ENCODE peak calls at places on chromosome 12, in seven cellular contexts. O, U, M, D, N, L and B are unnamed samples.

GRCh38 chr12:129746318-129746717 is 157.5 kb downstream of the TMEM132D start:
- DNase-seq in O (no peak), U (no peak), M (no peak), D (no peak), N (no peak), L (no peak), B (no peak)

GRCh38 chr12:13124661-13125505 is 21.4 kb upstream of the GSG1 start:
- DNase-seq in O (no peak), U (peak), M (peak), D (no peak), N (no peak), L (no peak), B (no peak)

GRCh38 chr12:58640314-58640713 is 280.0 kb downstream of the LRIG3 start:
- DNase-seq in O (no peak), U (no peak), M (no peak), D (no peak), N (no peak), L (no peak), B (no peak)

GRCh38 chr12:21941522-21942376 is 523 bp upstream of the ABCC9 start:
- DNase-seq in O (peak), U (no peak), M (peak), D (no peak), N (no peak), L (peak), B (no peak)

GRCh38 chr12:132162508-132163031 is 18.3 kb downstream of the NOC4L start:
- DNase-seq in O (no peak), U (no peak), M (no peak), D (peak), N (no peak), L (peak), B (no peak)

GRCh38 chr12:94098466-94098865 is 49.9 kb upstream of the PLXNC1 start:
- DNase-seq in O (no peak), U (peak), M (no peak), D (no peak), N (no peak), L (no peak), B (no peak)

GRCh38 chr12:30880061-30880460 is 46.5 kb upstream of the TSPAN11 start:
- DNase-seq in O (no peak), U (no peak), M (peak), D (no peak), N (no peak), L (no peak), B (no peak)

GRCh38 chr12:127272864-127273263 is 994.1 kb upstream of the TMEM132C start:
- DNase-seq in O (no peak), U (peak), M (no peak), D (peak), N (no peak), L (no peak), B (no peak)

GRCh38 chr12:124566181-124567034 is 1.0 kb downstream of the NCOR2 start:
- DNase-seq in O (peak), U (peak), M (peak), D (no peak), N (peak), L (peak), B (peak)

GRCh38 chr12:89350661-89351488 is 1.4 kb downstream of the DUSP6 start:
- DNase-seq in O (no peak), U (no peak), M (peak), D (no peak), N (no peak), L (peak), B (peak)

GRCh38 chr12:128613821-128614220 is 209.9 kb downstream of the SLC15A4 start:
- DNase-seq in O (no peak), U (no peak), M (peak), D (no peak), N (no peak), L (no peak), B (no peak)

GRCh38 chr12:53975019-53975815 is 463 bp upstream of the HOTAIR start:
- DNase-seq in O (no peak), U (no peak), M (peak), D (no peak), N (peak), L (no peak), B (no peak)

GRCh38 chr12:25771062-25771461 is 187.4 kb upstream of the RASSF8 start:
- DNase-seq in O (no peak), U (no peak), M (no peak), D (no peak), N (no peak), L (no peak), B (no peak)

GRCh38 chr12:16350682-16351081 is 3.2 kb downstream of the MGST1 start:
- DNase-seq in O (no peak), U (peak), M (peak), D (peak), N (no peak), L (peak), B (no peak)

GRCh38 chr12:42090899-42091298 is 53.8 kb downstream of the GXYLT1 start:
- DNase-seq in O (no peak), U (peak), M (no peak), D (peak), N (no peak), L (no peak), B (no peak)

GRCh38 chr12:124745891-124746570 is 117.6 kb downstream of the SCARB1 start:
- DNase-seq in O (peak), U (no peak), M (peak), D (peak), N (no peak), L (peak), B (peak)

GRCh38 chr12:18323159-18323558 is 61.8 kb downstream of the PIK3C2G start:
- DNase-seq in O (no peak), U (peak), M (no peak), D (no peak), N (no peak), L (no peak), B (no peak)

GRCh38 chr12:63124778-63125177 is 26.2 kb downstream of the AVPR1A start:
- DNase-seq in O (no peak), U (no peak), M (no peak), D (no peak), N (no peak), L (no peak), B (no peak)

GRCh38 chr12:3493225-3494049 is 2.4 kb downstream of the PRMT8 start:
- DNase-seq in O (no peak), U (no peak), M (peak), D (no peak), N (no peak), L (no peak), B (peak)

GRCh38 chr12:126436041-126436440 is 1370.8 kb downstream of the AACS start:
- DNase-seq in O (no peak), U (no peak), M (no peak), D (no peak), N (no peak), L (no peak), B (no peak)

GRCh38 chr12:124564232-124564958 is 3.0 kb downstream of the NCOR2 start:
- DNase-seq in O (no peak), U (no peak), M (peak), D (no peak), N (peak), L (no peak), B (peak)

GRCh38 chr12:53844989-53845836 is 93.4 kb upstream of the HOXC13 start:
- DNase-seq in O (no peak), U (no peak), M (no peak), D (no peak), N (no peak), L (no peak), B (no peak)

GRCh38 chr12:26010293-26010821 is 51.9 kb downstream of the RASSF8 start:
- DNase-seq in O (no peak), U (no peak), M (peak), D (no peak), N (no peak), L (no peak), B (no peak)

GRCh38 chr12:69024907-69025306 is 91.9 kb upstream of the CPM start:
- DNase-seq in O (no peak), U (no peak), M (no peak), D (no peak), N (no peak), L (no peak), B (no peak)

GRCh38 chr12:84166812-84167211 is 745.8 kb downstream of the SLC6A15 start:
- DNase-seq in O (no peak), U (no peak), M (no peak), D (no peak), N (no peak), L (no peak), B (no peak)

GRCh38 chr12:71460850-71461609 is 21.4 kb downstream of the LGR5 start:
- DNase-seq in O (no peak), U (no peak), M (no peak), D (no peak), N (no peak), L (no peak), B (no peak)

GRCh38 chr12:102454808-102455760 is 25.3 kb downstream of the IGF1 start:
- DNase-seq in O (no peak), U (no peak), M (no peak), D (peak), N (no peak), L (no peak), B (no peak)

GRCh38 chr12:64735447-64735846 is 23.8 kb downstream of the GNS start:
- DNase-seq in O (no peak), U (no peak), M (no peak), D (no peak), N (no peak), L (no peak), B (no peak)

GRCh38 chr12:124033859-124034258 is 60.8 kb downstream of the ZNF664 start:
- DNase-seq in O (no peak), U (no peak), M (no peak), D (no peak), N (no peak), L (no peak), B (no peak)

GRCh38 chr12:124452576-124453391 is 114.6 kb downstream of the NCOR2 start:
- DNase-seq in O (no peak), U (no peak), M (peak), D (no peak), N (no peak), L (no peak), B (no peak)

GRCh38 chr12:88529531-88530488 is 50.5 kb downstream of the KITLG start:
- DNase-seq in O (no peak), U (no peak), M (peak), D (no peak), N (no peak), L (no peak), B (no peak)

GRCh38 chr12:68374315-68374982 is 42.3 kb upstream of the MDM1 start:
- DNase-seq in O (no peak), U (no peak), M (no peak), D (no peak), N (no peak), L (no peak), B (peak)

GRCh38 chr12:34347367-34347766 is 325.1 kb downstream of the ALG10 start:
- DNase-seq in O (no peak), U (no peak), M (no peak), D (no peak), N (no peak), L (no peak), B (no peak)
- TF ChIP-seq CTCF in O (no peak), U (no peak), M (no peak), D (no peak), N (no peak), L (no peak), B (no peak)

GRCh38 chr12:118715647-118716046 is 265.7 kb upstream of the SRRM4 start:
- DNase-seq in O (no peak), U (no peak), M (no peak), D (no peak), N (no peak), L (no peak), B (no peak)

GRCh38 chr12:118711185-118711584 is 270.2 kb upstream of the SRRM4 start:
- DNase-seq in O (no peak), U (no peak), M (no peak), D (no peak), N (no peak), L (no peak), B (no peak)

GRCh38 chr12:118714500-118714899 is 266.8 kb upstream of the SRRM4 start:
- DNase-seq in O (no peak), U (no peak), M (no peak), D (no peak), N (no peak), L (no peak), B (no peak)

GRCh38 chr12:118714051-118714460 is 267.3 kb upstream of the SRRM4 start:
- DNase-seq in O (peak), U (no peak), M (peak), D (no peak), N (peak), L (no peak), B (peak)
- TF ChIP-seq CTCF in O (peak), U (peak), M (peak), D (no peak), N (peak), L (peak), B (peak)

DNA sequence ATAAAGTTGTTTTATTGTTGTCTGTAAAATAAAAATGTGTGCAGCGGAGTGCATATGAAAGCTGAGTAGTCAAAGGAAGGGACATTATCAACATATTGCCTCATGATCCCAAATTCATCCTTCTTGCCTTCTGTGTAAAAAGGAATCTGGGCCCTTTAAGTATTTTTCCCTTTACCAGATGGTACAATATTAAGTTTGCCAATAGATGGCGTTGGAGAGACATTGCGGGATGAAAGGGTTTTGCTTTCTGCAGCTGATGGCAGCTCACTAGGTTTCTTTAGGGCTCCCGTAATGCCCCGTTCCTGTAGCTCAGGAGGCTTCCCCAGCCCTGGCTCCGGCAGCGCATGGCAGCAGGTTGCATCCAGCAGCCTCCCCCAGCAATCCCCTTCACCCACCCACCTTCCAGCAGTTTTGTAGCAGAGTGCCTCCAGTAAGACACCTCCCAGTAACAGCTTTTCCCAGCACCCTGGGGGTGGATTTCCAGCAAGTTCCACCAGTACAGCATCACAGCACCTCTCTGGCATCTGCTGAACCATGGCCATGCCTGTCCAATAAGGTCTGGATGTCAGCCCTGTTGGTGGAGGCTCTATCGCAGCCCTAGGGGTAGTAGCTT is 354.4 kb downstream of the MED13L start:
- DNase-seq in O (no peak), U (no peak), M (no peak), D (no peak), N (peak), L (no peak), B (no peak)
- TF ChIP-seq CTCF in O (peak), U (peak), M (peak), D (peak), N (peak), L (peak), B (peak)

GRCh38 chr12:105278043-105278697 is 42.2 kb upstream of the APPL2 start:
- DNase-seq in O (no peak), U (no peak), M (no peak), D (no peak), N (peak), L (no peak), B (no peak)
- TF ChIP-seq CTCF in O (peak), U (peak), M (no peak), D (peak), N (peak), L (peak), B (no peak)

DNA sequence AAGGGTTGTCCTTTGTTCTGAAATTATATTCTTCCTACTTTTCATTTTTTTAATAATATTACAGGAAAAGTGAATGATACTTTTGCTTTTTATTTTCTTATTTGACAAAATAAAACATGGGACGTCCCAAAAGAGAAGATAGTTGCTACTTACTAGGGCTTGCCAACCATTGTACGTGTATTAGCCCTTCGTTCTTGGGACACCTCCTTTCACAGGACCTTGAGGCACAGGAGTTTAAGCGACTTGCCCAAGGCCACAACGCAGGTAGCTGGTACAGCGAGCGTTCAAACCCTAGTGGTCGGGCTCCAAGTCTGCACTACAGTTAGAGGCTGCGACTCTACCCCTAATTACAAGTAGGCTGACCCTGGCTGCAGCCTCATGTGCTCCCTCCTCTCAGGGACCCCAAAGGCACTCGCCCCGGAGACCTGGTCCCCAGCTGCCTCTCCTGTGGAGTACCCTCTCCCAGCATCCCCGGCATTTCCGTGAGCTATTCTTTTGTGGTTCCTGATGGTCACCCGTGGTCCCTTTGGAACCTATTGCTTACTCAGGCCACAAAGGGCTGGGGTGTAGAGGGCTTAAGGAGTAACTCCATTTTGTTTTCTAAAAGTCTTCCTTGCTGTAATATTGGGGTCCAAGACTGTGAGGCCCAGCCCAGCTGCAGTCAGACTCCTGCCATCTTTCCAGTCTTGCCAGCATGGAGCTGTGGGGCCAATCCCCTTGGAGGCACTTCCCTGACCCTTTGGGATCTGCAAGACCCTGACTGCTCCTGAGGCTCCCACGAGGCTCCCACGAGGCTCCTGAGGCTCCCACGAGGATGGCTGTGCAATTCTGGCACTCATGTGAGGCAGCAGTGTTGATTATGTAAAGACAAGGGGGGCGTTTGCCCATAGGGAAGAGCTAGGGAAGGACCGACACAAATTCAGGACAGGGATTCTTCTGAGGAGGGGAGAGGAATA is 49.7 kb downstream of the IQSEC3 start:
- DNase-seq in O (no peak), U (no peak), M (no peak), D (no peak), N (no peak), L (no peak), B (no peak)
- TF ChIP-seq CTCF in O (no peak), U (no peak), M (no peak), D (no peak), N (no peak), L (no peak), B (no peak)

DNA sequence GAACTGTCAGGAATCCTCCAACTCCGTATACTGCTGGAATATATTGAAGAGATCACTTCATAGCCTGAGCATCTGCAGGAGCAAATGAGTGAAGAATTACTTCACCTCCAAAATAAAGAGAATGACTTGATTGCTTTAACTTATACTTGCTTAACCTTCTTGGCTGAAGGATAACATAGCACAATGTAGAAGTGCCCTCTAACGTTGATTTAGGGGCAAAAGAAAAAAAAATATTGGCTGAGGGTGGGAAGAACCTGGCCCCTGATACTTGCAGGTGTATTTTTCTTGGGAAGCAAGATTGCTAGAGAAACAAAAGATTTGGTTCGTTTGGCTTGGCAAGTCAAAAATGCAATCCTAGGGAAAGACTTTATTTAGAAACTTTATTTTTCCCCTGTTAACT is 272.7 kb upstream of the FAR2 start:
- DNase-seq in O (no peak), U (no peak), M (no peak), D (no peak), N (no peak), L (no peak), B (no peak)
- TF ChIP-seq CTCF in O (no peak), U (no peak), M (no peak), D (no peak), N (no peak), L (no peak), B (no peak)

GRCh38 chr12:91620949-91621348 is 438.3 kb upstream of the DCN start:
- DNase-seq in O (no peak), U (peak), M (peak), D (no peak), N (no peak), L (no peak), B (no peak)
- TF ChIP-seq CTCF in O (no peak), U (peak), M (no peak), D (no peak), N (no peak), L (no peak), B (no peak)